ENCODE peak calls at places on chromosomes 2 and 18, in five cellular contexts. One of them, this sample, is unnamed.

GRCh38 chr2:32360416-32360815 is 3.6 kb downstream of the BIRC6 start:
- DNase-seq in mesendoderm: no peak
- DNase-seq in IMR-90: peak; percentile 56
- DNase-seq in epithelial cell of esophagus: peak; percentile 8
- DNase-seq in A549: no peak
- DNase-seq in this sample: no peak

GRCh38 chr18:33830210-33830609 is 252.2 kb downstream of the ASXL3 start:
- DNase-seq in mesendoderm: no peak
- DNase-seq in IMR-90: no peak
- DNase-seq in epithelial cell of esophagus: no peak
- DNase-seq in A549: no peak
- DNase-seq in this sample: no peak

GRCh38 chr2:120109186-120110061 is 96.5 kb downstream of the EPB41L5 start:
- DNase-seq in mesendoderm: no peak
- DNase-seq in IMR-90: peak; percentile 59
- DNase-seq in epithelial cell of esophagus: peak; percentile 62
- DNase-seq in A549: peak; percentile 54
- DNase-seq in this sample: peak; percentile 59

GRCh38 chr2:172639823-172640222 is 83.9 kb downstream of the PDK1 start:
- DNase-seq in mesendoderm: no peak
- DNase-seq in IMR-90: peak; percentile 99
- DNase-seq in epithelial cell of esophagus: peak; percentile 79
- DNase-seq in A549: no peak
- DNase-seq in this sample: no peak

GRCh38 chr2:218026244-218026643 is 23.4 kb upstream of the TNS1 start:
- DNase-seq in mesendoderm: no peak
- DNase-seq in IMR-90: no peak
- DNase-seq in epithelial cell of esophagus: no peak
- DNase-seq in A549: no peak
- DNase-seq in this sample: no peak

GRCh38 chr2:135226961-135227360 is 174.9 kb downstream of the RAB3GAP1 start:
- DNase-seq in mesendoderm: no peak
- DNase-seq in IMR-90: peak; percentile 60
- DNase-seq in epithelial cell of esophagus: no peak
- DNase-seq in A549: no peak
- DNase-seq in this sample: no peak

GRCh38 chr2:46339200-46339599 is 42.0 kb downstream of the EPAS1 start:
- DNase-seq in mesendoderm: no peak
- DNase-seq in IMR-90: no peak
- DNase-seq in epithelial cell of esophagus: no peak
- DNase-seq in A549: no peak
- DNase-seq in this sample: no peak

GRCh38 chr2:100878000-100878786 is 58.3 kb downstream of the NPAS2 start:
- DNase-seq in mesendoderm: no peak
- DNase-seq in IMR-90: no peak
- DNase-seq in epithelial cell of esophagus: no peak
- DNase-seq in A549: no peak
- DNase-seq in this sample: no peak

GRCh38 chr18:46174317-46175039 is 70.3 kb downstream of the HAUS1 start:
- DNase-seq in mesendoderm: peak; percentile 71
- DNase-seq in IMR-90: peak; percentile 30
- DNase-seq in epithelial cell of esophagus: peak; percentile 67
- DNase-seq in A549: no peak
- DNase-seq in this sample: peak; percentile 22

GRCh38 chr2:171595896-171596295 is 73.6 kb downstream of the CYBRD1 start:
- DNase-seq in mesendoderm: no peak
- DNase-seq in IMR-90: peak; percentile 95
- DNase-seq in epithelial cell of esophagus: peak; percentile 91
- DNase-seq in A549: peak; percentile 36
- DNase-seq in this sample: no peak

GRCh38 chr2:224221455-224221913 is 180.4 kb downstream of the FAM124B start:
- DNase-seq in mesendoderm: peak; percentile 97
- DNase-seq in IMR-90: peak; percentile 93
- DNase-seq in epithelial cell of esophagus: peak; percentile 98
- DNase-seq in A549: peak; percentile 92
- DNase-seq in this sample: no peak

GRCh38 chr2:5391361-5391760 is 300.8 kb upstream of the SOX11 start:
- DNase-seq in mesendoderm: no peak
- DNase-seq in IMR-90: no peak
- DNase-seq in epithelial cell of esophagus: no peak
- DNase-seq in A549: no peak
- DNase-seq in this sample: no peak

GRCh38 chr18:2704541-2704940 is 49.0 kb downstream of the SMCHD1 start:
- DNase-seq in mesendoderm: no peak
- DNase-seq in IMR-90: no peak
- DNase-seq in epithelial cell of esophagus: no peak
- DNase-seq in A549: no peak
- DNase-seq in this sample: no peak

GRCh38 chr18:38884050-38884449 is 1318.5 kb upstream of the CELF4 start:
- DNase-seq in mesendoderm: peak; percentile 57
- DNase-seq in IMR-90: no peak
- DNase-seq in epithelial cell of esophagus: no peak
- DNase-seq in A549: no peak
- DNase-seq in this sample: no peak

GRCh38 chr2:29920130-29920577 is 1.2 kb downstream of the ALK start:
- DNase-seq in mesendoderm: peak; percentile 81
- DNase-seq in IMR-90: no peak
- DNase-seq in epithelial cell of esophagus: peak; percentile 60
- DNase-seq in A549: peak; percentile 27
- DNase-seq in this sample: peak; percentile 67

GRCh38 chr2:1091895-1092585 is 141.4 kb downstream of the SNTG2 start:
- DNase-seq in mesendoderm: peak; percentile 56
- DNase-seq in IMR-90: peak; percentile 25
- DNase-seq in epithelial cell of esophagus: peak; percentile 7
- DNase-seq in A549: no peak
- DNase-seq in this sample: no peak

GRCh38 chr2:25341753-25342371 is at the start of gene DNMT3A:
- DNase-seq in mesendoderm: peak; percentile 56
- DNase-seq in IMR-90: peak; percentile 55
- DNase-seq in epithelial cell of esophagus: peak; percentile 62
- DNase-seq in A549: peak; percentile 59
- DNase-seq in this sample: peak; percentile 41

GRCh38 chr2:62631160-62632085 is 74.1 kb upstream of the EHBP1 start:
- DNase-seq in mesendoderm: no peak
- DNase-seq in IMR-90: no peak
- DNase-seq in epithelial cell of esophagus: no peak
- DNase-seq in A549: no peak
- DNase-seq in this sample: no peak

GRCh38 chr2:235270951-235271350 is 222.9 kb upstream of the AGAP1 start:
- DNase-seq in mesendoderm: no peak
- DNase-seq in IMR-90: peak; percentile 70
- DNase-seq in epithelial cell of esophagus: peak; percentile 46
- DNase-seq in A549: no peak
- DNase-seq in this sample: no peak

GRCh38 chr2:51068237-51068636 is 36.3 kb upstream of the NRXN1 start:
- DNase-seq in mesendoderm: no peak
- DNase-seq in IMR-90: no peak
- DNase-seq in epithelial cell of esophagus: no peak
- DNase-seq in A549: no peak
- DNase-seq in this sample: no peak

GRCh38 chr2:226050822-226051221 is 651.3 kb downstream of the NYAP2 start:
- DNase-seq in mesendoderm: no peak
- DNase-seq in IMR-90: no peak
- DNase-seq in epithelial cell of esophagus: peak; percentile 23
- DNase-seq in A549: no peak
- DNase-seq in this sample: no peak

DNA sequence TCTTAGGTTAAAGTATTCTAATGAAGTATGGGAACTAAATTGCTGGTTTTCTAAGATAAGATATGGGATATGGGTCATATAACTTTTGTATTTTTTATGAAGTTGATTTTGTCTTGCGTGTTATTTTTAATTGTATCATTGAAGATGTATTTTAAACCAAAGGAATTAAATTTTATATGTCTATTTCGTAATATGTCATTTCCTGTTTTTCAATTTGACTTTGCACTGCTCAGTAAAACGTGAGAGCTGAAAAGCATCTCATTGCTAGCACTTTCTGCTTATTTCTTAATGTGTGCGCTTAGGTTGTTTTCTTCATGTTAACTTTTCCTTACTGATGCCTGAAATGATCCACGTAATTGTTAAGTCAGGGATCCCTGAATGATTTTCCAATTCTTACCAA is 41.3 kb upstream of the KLF11 start:
- DNase-seq in mesendoderm: no peak
- DNase-seq in IMR-90: no peak
- DNase-seq in epithelial cell of esophagus: no peak
- DNase-seq in A549: no peak
- DNase-seq in this sample: no peak
- H3K4me3 ChIP-seq in mesendoderm: no peak overlapping the region
- H3K4me3 ChIP-seq in IMR-90: no peak overlapping the region
- H3K4me3 ChIP-seq in epithelial cell of esophagus: no peak overlapping the region
- H3K4me3 ChIP-seq in A549: no peak overlapping the region
- H3K4me3 ChIP-seq in this sample: no peak overlapping the region

GRCh38 chr18:58456625-58457024 is 172.3 kb downstream of the ALPK2 start:
- DNase-seq in mesendoderm: no peak
- DNase-seq in IMR-90: no peak
- DNase-seq in epithelial cell of esophagus: no peak
- DNase-seq in A549: no peak
- DNase-seq in this sample: no peak
- H3K4me3 ChIP-seq in mesendoderm: no peak overlapping the region
- H3K4me3 ChIP-seq in IMR-90: no peak overlapping the region
- H3K4me3 ChIP-seq in epithelial cell of esophagus: no peak overlapping the region
- H3K4me3 ChIP-seq in A549: no peak overlapping the region
- H3K4me3 ChIP-seq in this sample: no peak overlapping the region

GRCh38 chr2:85744055-85744454 is 9.7 kb upstream of the ATOH8 start:
- DNase-seq in mesendoderm: no peak
- DNase-seq in IMR-90: no peak
- DNase-seq in epithelial cell of esophagus: no peak
- DNase-seq in A549: no peak
- DNase-seq in this sample: no peak

GRCh38 chr2:85744771-85745601 is 8.8 kb upstream of the ATOH8 start:
- DNase-seq in mesendoderm: no peak
- DNase-seq in IMR-90: peak; percentile 70
- DNase-seq in epithelial cell of esophagus: no peak
- DNase-seq in A549: no peak
- DNase-seq in this sample: no peak

GRCh38 chr2:85746313-85747004 is 7.3 kb upstream of the ATOH8 start:
- DNase-seq in mesendoderm: no peak
- DNase-seq in IMR-90: no peak
- DNase-seq in epithelial cell of esophagus: no peak
- DNase-seq in A549: no peak
- DNase-seq in this sample: no peak

GRCh38 chr2:85747441-85747840 is 6.3 kb upstream of the ATOH8 start:
- DNase-seq in mesendoderm: no peak
- DNase-seq in IMR-90: no peak
- DNase-seq in epithelial cell of esophagus: no peak
- DNase-seq in A549: no peak
- DNase-seq in this sample: no peak

GRCh38 chr2:85745619-85746018 is 8.2 kb upstream of the ATOH8 start:
- DNase-seq in mesendoderm: no peak
- DNase-seq in IMR-90: no peak
- DNase-seq in epithelial cell of esophagus: no peak
- DNase-seq in A549: no peak
- DNase-seq in this sample: no peak
- H3K4me3 ChIP-seq in mesendoderm: no peak overlapping the region
- H3K4me3 ChIP-seq in IMR-90: no peak overlapping the region
- H3K4me3 ChIP-seq in epithelial cell of esophagus: no peak overlapping the region
- H3K4me3 ChIP-seq in A549: no peak overlapping the region
- H3K4me3 ChIP-seq in this sample: no peak overlapping the region

GRCh38 chr18:12478269-12479057 is 70.7 kb downstream of the PRELID3A start:
- DNase-seq in mesendoderm: peak; percentile 60
- DNase-seq in IMR-90: no peak
- DNase-seq in epithelial cell of esophagus: no peak
- DNase-seq in A549: no peak
- DNase-seq in this sample: no peak
- H3K4me3 ChIP-seq in mesendoderm: no peak overlapping the region
- H3K4me3 ChIP-seq in IMR-90: no peak overlapping the region
- H3K4me3 ChIP-seq in epithelial cell of esophagus: no peak overlapping the region
- H3K4me3 ChIP-seq in A549: no peak overlapping the region
- H3K4me3 ChIP-seq in this sample: no peak overlapping the region

DNA sequence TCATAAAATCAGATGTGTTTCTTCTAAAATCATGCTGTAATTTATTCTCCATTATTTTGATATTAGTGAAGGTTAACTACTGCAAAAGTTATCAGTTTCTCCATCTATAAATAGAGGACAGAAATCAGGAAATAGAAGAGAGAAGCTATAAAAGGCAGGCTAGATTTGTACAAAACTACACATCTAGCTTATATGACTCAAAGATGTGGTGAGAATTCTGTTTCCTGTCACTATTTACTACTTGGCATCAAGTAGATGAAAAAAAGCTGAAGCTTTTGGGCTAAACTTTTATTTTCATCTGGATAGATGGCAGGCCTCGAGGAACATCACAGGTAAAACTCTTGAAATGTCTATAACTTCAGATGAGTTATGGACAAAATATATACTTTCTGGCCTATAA is 49.8 kb upstream of the NAB1 start:
- DNase-seq in mesendoderm: no peak
- DNase-seq in IMR-90: no peak
- DNase-seq in epithelial cell of esophagus: no peak
- DNase-seq in A549: no peak
- DNase-seq in this sample: no peak
- H3K4me3 ChIP-seq in mesendoderm: no peak overlapping the region
- H3K4me3 ChIP-seq in IMR-90: no peak overlapping the region
- H3K4me3 ChIP-seq in epithelial cell of esophagus: no peak overlapping the region
- H3K4me3 ChIP-seq in A549: no peak overlapping the region
- H3K4me3 ChIP-seq in this sample: no peak overlapping the region

GRCh38 chr2:164189851-164190250 is 431.4 kb downstream of the GRB14 start:
- DNase-seq in mesendoderm: no peak
- DNase-seq in IMR-90: no peak
- DNase-seq in epithelial cell of esophagus: no peak
- DNase-seq in A549: no peak
- DNase-seq in this sample: no peak
- H3K4me3 ChIP-seq in mesendoderm: no peak overlapping the region
- H3K4me3 ChIP-seq in IMR-90: no peak overlapping the region
- H3K4me3 ChIP-seq in epithelial cell of esophagus: no peak overlapping the region
- H3K4me3 ChIP-seq in A549: no peak overlapping the region
- H3K4me3 ChIP-seq in this sample: no peak overlapping the region